ENCODE peak calls at places on chromosomes 16 and 17, in six cellular contexts. F, D, S, Y, C and U are unnamed samples.

GRCh38 chr16:85416267-85417109 is 196.6 kb upstream of the GSE1 start:
- DNase-seq in D (no peak), C (peak; percentile 64), F (peak; percentile 78), Y (peak; percentile 26), S (peak; percentile 89), U (peak; percentile 59)

GRCh38 chr16:28609631-28610594 is at the start of gene SULT1A1:
- DNase-seq in D (no peak), Y (peak; percentile 58), F (peak; percentile 83), C (peak; percentile 75), S (no peak), U (no peak)

GRCh38 chr16:23256440-23256839 is 45.7 kb upstream of the SCNN1B start:
- DNase-seq in C (no peak), D (no peak), Y (no peak), S (no peak), F (no peak), U (no peak)

GRCh38 chr17:82030470-82031302 is 792 bp upstream of the RAC3 start:
- DNase-seq in F (peak; percentile 94), Y (peak; percentile 68), D (no peak), S (peak; percentile 84), C (peak; percentile 71), U (peak; percentile 66)

GRCh38 chr17:44279586-44280344 is 11.8 kb upstream of the SLC4A1 start:
- DNase-seq in F (peak; percentile 92), Y (peak; percentile 59), S (no peak), D (peak; percentile 51), C (peak; percentile 94), U (peak; percentile 32)

GRCh38 chr17:63609820-63610573 is 9.3 kb downstream of the TACO1 start:
- DNase-seq in C (no peak), D (no peak), S (no peak), Y (no peak), F (no peak), U (no peak)

GRCh38 chr16:54374136-54374535 is 87.5 kb upstream of the IRX3 start:
- DNase-seq in D (no peak), C (peak; percentile 89), Y (no peak), S (no peak), F (no peak), U (no peak)

GRCh38 chr17:2906907-2907306 is 110.7 kb downstream of the RAP1GAP2 start:
- DNase-seq in F (no peak), C (no peak), Y (no peak), S (no peak), D (no peak), U (peak; percentile 35)

GRCh38 chr17:75475144-75475835 is 18.9 kb downstream of the TMEM94 start:
- DNase-seq in F (peak; percentile 55), D (no peak), C (no peak), S (no peak), Y (no peak), U (no peak)

GRCh38 chr17:49995055-49995738 is at the start of gene DLX3:
- DNase-seq in Y (peak; percentile 74), S (peak; percentile 65), C (peak; percentile 4), D (peak; percentile 19), F (peak; percentile 93), U (no peak)

GRCh38 chr16:59878479-59878878 is 1144.4 kb upstream of the GOT2 start:
- DNase-seq in Y (no peak), D (no peak), S (no peak), F (no peak), C (no peak), U (no peak)

GRCh38 chr16:89827383-89828198 is 684 bp upstream of the SPIRE2 start:
- DNase-seq in Y (no peak), F (peak; percentile 84), S (peak; percentile 38), D (no peak), C (no peak), U (no peak)